ENCODE peak calls at places on chromosomes 1 and 21, in six cellular contexts. B is GM19239, G is NCI-H1436, J is fibroblast of the aortic adventitia, Q is GM12892, Z is psoas muscle. D is an unnamed sample.

GRCh38 chr1:230681599-230681998 is 32.3 kb downstream of the AGT start:
- DNase-seq in B (no peak), G (peak), J (peak), Q (no peak), Z (peak), D (no peak)

GRCh38 chr1:15220825-15221431 is 26.1 kb upstream of the FHAD1 start:
- DNase-seq in B (no peak), G (no peak), J (no peak), Q (no peak), Z (no peak), D (no peak)

GRCh38 chr1:161473363-161473762 is 31.9 kb upstream of the FCGR2A start:
- DNase-seq in B (no peak), G (no peak), J (no peak), Q (no peak), Z (no peak), D (no peak)

GRCh38 chr1:240399381-240399780 is 212.6 kb downstream of the GREM2 start:
- DNase-seq in B (no peak), G (no peak), J (peak), Q (no peak), Z (no peak), D (no peak)

GRCh38 chr1:32748926-32749325 is 46.4 kb upstream of the SYNC start:
- DNase-seq in B (no peak), G (no peak), J (no peak), Q (no peak), Z (no peak), D (no peak)

GRCh38 chr1:112304612-112305011 is 91.4 kb upstream of the CTTNBP2NL start:
- DNase-seq in B (no peak), G (no peak), J (no peak), Q (no peak), Z (no peak), D (no peak)

GRCh38 chr1:233654667-233655432 is 40.9 kb downstream of the KCNK1 start:
- DNase-seq in B (no peak), G (no peak), J (peak), Q (no peak), Z (no peak), D (no peak)

GRCh38 chr1:208431721-208432120 is 187.5 kb upstream of the PLXNA2 start:
- DNase-seq in B (no peak), G (no peak), J (peak), Q (no peak), Z (no peak), D (no peak)

GRCh38 chr21:45536301-45537081 is 5.7 kb downstream of the SLC19A1 start:
- DNase-seq in B (no peak), G (no peak), J (no peak), Q (no peak), Z (peak), D (no peak)

GRCh38 chr1:234875953-234876814 is 252.5 kb downstream of the TOMM20 start:
- DNase-seq in B (no peak), G (no peak), J (peak), Q (peak), Z (no peak), D (no peak)

GRCh38 chr1:40240390-40240789 is 7.3 kb upstream of the TMCO2 start:
- DNase-seq in B (no peak), G (no peak), J (no peak), Q (no peak), Z (no peak), D (no peak)

GRCh38 chr1:190608282-190608681 is 130.6 kb upstream of the BRINP3 start:
- DNase-seq in B (no peak), G (no peak), J (no peak), Q (no peak), Z (no peak), D (no peak)

GRCh38 chr1:24910751-24911650 is 19.1 kb downstream of the RUNX3 start:
- DNase-seq in B (no peak), G (no peak), J (no peak), Q (no peak), Z (no peak), D (peak)

GRCh38 chr1:32925360-32926142 is 24.4 kb upstream of the TMEM54 start:
- DNase-seq in B (no peak), G (no peak), J (no peak), Q (no peak), Z (no peak), D (no peak)